ENCODE peak calls at places on chromosomes 3 and 15, in seven cellular contexts. G is hepatocyte, U is BE2C, W is GM12865, S is heart right ventricle, T is cardiac fibroblast, E is right lobe of liver. A is an unnamed sample.

GRCh38 chr3:15493436-15493835 is 28.1 kb downstream of the COLQ start:
- DNase-seq in W (no peak), S (no peak), G (no peak), T (no peak), U (no peak), E (no peak), A (no peak)

GRCh38 chr3:112531358-112531781 is 30.4 kb downstream of the ATG3 start:
- DNase-seq in W (peak; percentile 51), U (no peak), E (no peak), S (no peak), G (peak; percentile 32), T (peak; percentile 66), A (peak; percentile 26)

GRCh38 chr15:40436892-40437753 is 3.6 kb upstream of the BAHD1 start:
- DNase-seq in W (no peak), S (no peak), T (no peak), G (no peak), U (no peak), E (no peak), A (no peak)

GRCh38 chr3:36698314-36698713 is 66.0 kb downstream of the DCLK3 start:
- DNase-seq in T (no peak), U (no peak), W (no peak), G (no peak), E (no peak), S (no peak), A (no peak)

GRCh38 chr15:77446840-77447390 is 26.2 kb downstream of the HMG20A start:
- DNase-seq in W (no peak), S (no peak), E (no peak), U (no peak), G (peak; percentile 53), T (no peak), A (no peak)

GRCh38 chr3:16824085-16824696 is 60.6 kb upstream of the PLCL2 start:
- DNase-seq in U (no peak), S (no peak), W (peak; percentile 75), G (no peak), E (no peak), T (no peak), A (peak; percentile 28)

GRCh38 chr3:186277268-186277909 is 84.6 kb downstream of the DGKG start:
- DNase-seq in W (no peak), E (no peak), U (peak; percentile 50), G (peak; percentile 73), T (peak; percentile 74), S (no peak), A (no peak)

GRCh38 chr15:40922608-40923005 is 6.5 kb upstream of the DLL4 start:
- DNase-seq in W (no peak), T (no peak), S (no peak), E (no peak), U (no peak), G (no peak), A (no peak)

GRCh38 chr3:53160660-53161344 is at the start of gene PRKCD:
- DNase-seq in W (peak; percentile 89), G (peak; percentile 93), U (peak; percentile 55), S (peak; percentile 89), E (peak; percentile 95), T (peak; percentile 95), A (peak; percentile 96)
- TF ChIP-seq CTCF in W (peak; percentile 58), G (peak; percentile 28), U (no peak), S (peak; percentile 54), E (peak; percentile 53), T (peak; percentile 51), A (no peak)

GRCh38 chr3:10721101-10721500 is 94.9 kb upstream of the SLC6A11 start:
- DNase-seq in S (no peak), G (no peak), T (no peak), E (no peak), U (no peak), W (no peak), A (no peak)
- TF ChIP-seq CTCF in S (no peak), G (no peak), T (no peak), E (no peak), U (no peak), W (no peak), A (no peak)

DNA sequence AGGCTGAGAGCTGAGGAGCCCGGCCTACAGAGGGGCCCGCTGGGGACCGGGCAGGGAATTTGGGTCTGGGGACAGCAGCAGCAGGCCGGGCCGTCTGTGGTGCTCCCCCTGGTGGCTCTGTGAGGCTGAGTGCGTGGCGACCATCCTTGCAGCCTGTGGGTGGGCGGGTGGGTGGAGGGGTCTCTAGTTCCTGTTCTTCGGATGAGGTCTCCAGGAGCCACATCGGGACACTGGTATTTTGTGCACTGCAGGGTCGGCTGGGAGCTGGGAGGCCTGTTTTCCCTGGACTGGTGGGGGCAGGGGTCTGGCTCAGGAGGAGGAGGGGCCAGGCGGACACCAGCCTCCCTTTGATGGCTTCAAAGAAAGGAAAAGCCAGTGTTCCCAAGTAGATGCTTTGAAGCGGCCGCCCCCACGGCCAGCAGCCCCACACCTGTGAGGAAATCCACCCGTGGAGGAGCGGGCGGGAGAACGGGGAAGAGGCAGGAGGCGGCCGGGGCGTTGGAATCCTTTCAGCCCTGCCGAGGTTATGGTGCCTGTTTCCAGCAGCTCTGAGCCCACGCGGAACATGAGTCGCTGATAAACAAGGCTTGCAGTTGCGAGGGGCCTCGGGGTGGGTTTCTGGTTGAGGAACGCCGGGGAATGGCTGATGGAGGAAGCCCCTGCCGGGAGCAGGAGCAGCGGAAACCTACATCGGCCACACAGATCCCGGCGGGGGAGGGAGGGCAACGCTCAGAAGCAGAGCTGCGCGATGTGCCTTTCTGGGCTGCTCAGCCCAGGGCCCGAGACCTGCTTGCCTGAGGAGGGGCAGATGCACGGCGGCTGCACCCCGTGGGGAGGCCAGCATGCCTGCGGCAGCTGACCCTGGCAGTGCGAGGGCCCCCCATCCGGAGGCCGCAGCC is 154.3 kb downstream of the NSMCE3 start:
- DNase-seq in G (peak; percentile 53), E (no peak), T (peak; percentile 18), S (no peak), W (no peak), U (peak; percentile 57), A (no peak)
- TF ChIP-seq CTCF in G (peak; percentile 66), E (no peak), T (peak; percentile 8), S (peak; percentile 39), W (peak; percentile 27), U (peak; percentile 39), A (no peak)

DNA sequence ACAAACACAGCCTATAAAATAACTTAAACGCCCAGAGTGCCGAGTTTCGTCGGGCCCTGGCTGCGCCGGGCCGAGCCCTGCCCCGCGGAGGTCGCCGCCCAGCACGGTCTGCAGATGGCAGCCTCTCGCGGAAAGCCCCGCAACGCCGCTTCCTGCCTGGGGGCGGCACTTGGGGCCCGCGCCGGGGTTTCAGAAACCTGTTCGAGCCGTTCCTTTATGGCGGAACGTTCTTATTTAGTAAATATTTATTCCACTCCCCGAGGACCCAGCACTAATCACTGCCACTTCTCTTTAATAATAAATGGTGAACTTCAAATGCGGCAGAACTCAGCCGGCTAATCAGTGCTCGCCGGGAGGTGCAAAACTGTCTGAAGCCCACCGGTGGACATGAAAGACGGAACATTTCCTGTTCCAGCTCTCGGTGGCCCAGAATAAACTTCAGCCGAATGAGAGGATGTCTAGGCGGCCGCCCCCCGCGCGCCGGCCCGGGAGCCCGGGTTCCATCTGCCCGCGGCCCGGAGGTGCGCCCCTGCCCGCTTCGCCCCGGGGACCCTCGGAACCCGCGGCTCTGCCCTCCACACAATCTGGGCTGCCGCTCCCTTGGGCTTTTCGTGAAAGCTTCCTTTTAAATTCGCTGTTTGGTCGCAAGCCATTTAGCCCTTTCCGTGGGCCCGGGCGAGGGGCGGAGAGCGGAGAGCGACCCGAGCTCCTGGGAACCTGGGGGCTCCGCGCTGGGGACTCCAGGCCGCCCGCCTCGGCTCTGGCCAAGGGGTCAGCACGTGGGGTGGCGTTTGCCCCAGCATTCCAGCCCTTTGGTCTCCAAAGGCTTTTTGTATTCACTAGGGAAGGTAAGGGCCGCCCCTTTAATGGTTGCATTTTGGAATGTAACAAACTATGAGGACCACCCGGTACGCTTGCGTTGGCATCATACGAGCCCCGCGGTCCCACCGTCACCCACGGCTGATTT is 110.8 kb upstream of the ATP11B start:
- DNase-seq in E (peak; percentile 61), G (peak; percentile 84), W (peak; percentile 84), T (peak; percentile 43), S (peak; percentile 47), U (peak; percentile 72), A (peak; percentile 82)
- TF ChIP-seq CTCF in E (peak; percentile 12), G (peak; percentile 41), W (peak; percentile 12), T (peak; percentile 2), S (peak; percentile 40), U (peak; percentile 22), A (peak; percentile 16)